ENCODE peak calls at places on chromosomes 2 and 18, in eight cellular contexts. Z is coronary artery, D is mammary epithelial cell, V is AG04449, L is A549, A is heart right ventricle, X is adrenal gland, Y is fibroblast of pulmonary artery. E is an unnamed sample.

GRCh38 chr2:929011-929735 is 21.5 kb upstream of the SNTG2 start:
- DNase-seq in Z (no peak), A (no peak), D (no peak), X (no peak), V (no peak), Y (no peak), L (no peak), E (no peak)

GRCh38 chr2:64652231-64653173 is 1.2 kb downstream of the SERTAD2 start:
- DNase-seq in D (peak), A (peak), Z (no peak), L (peak), V (no peak), Y (peak), X (peak), E (no peak)

GRCh38 chr18:3688682-3689081 is 238.7 kb downstream of the TGIF1 start:
- DNase-seq in X (no peak), V (peak), Z (no peak), L (no peak), D (peak), Y (peak), A (no peak), E (no peak)

GRCh38 chr2:233814436-233814835 is 36.3 kb downstream of the MROH2A start:
- DNase-seq in Z (peak), V (no peak), Y (no peak), D (no peak), A (no peak), X (no peak), L (no peak), E (no peak)

GRCh38 chr2:223047260-223047761 is 4.7 kb upstream of the KCNE4 start:
- DNase-seq in A (no peak), Z (no peak), X (peak), Y (peak), L (no peak), V (peak), D (peak), E (no peak)

GRCh38 chr2:241863021-241863954 is 4.6 kb upstream of the PDCD1 start:
- DNase-seq in V (no peak), Y (peak), D (no peak), X (no peak), L (no peak), A (peak), Z (no peak), E (no peak)

GRCh38 chr2:199460101-199460671 is 2.4 kb upstream of the SATB2 start:
- DNase-seq in L (no peak), Z (no peak), X (no peak), D (peak), V (no peak), A (no peak), Y (peak), E (no peak)

GRCh38 chr2:213609570-213610170 is 325.4 kb downstream of the SPAG16 start:
- DNase-seq in X (no peak), Z (no peak), A (no peak), V (no peak), Y (no peak), D (no peak), L (no peak), E (no peak)

GRCh38 chr2:234289789-234290188 is 207.1 kb downstream of the ARL4C start:
- DNase-seq in L (peak), D (peak), Y (peak), Z (no peak), X (no peak), A (no peak), V (no peak), E (no peak)

GRCh38 chr2:97936199-97936598 is 59.5 kb downstream of the TMEM131 start:
- DNase-seq in A (no peak), Y (no peak), Z (no peak), V (no peak), D (no peak), L (no peak), X (no peak), E (no peak)

GRCh38 chr2:128422571-128422970 is 103.9 kb upstream of the HS6ST1 start:
- DNase-seq in D (peak), X (no peak), Y (peak), Z (peak), V (peak), A (no peak), L (no peak), E (no peak)

GRCh38 chr18:9178557-9178956 is 42.0 kb downstream of the ANKRD12 start:
- DNase-seq in Z (no peak), A (no peak), D (no peak), L (no peak), V (no peak), Y (no peak), X (no peak), E (no peak)

GRCh38 chr2:151306621-151307020 is 17.2 kb upstream of the NMI start:
- DNase-seq in L (no peak), V (peak), A (no peak), X (no peak), Z (no peak), Y (peak), D (peak), E (no peak)

GRCh38 chr18:32093106-32093511 is 1.4 kb downstream of the RNF138 start:
- DNase-seq in A (peak), Y (peak), X (peak), V (no peak), D (peak), L (peak), Z (peak), E (peak)

GRCh38 chr2:162821176-162821575 is 17.4 kb downstream of the KCNH7 start:
- DNase-seq in L (no peak), V (no peak), Y (peak), D (no peak), X (no peak), Z (no peak), A (no peak), E (no peak)

GRCh38 chr2:14826518-14826917 is 194.0 kb downstream of the LRATD1 start:
- DNase-seq in Z (no peak), A (no peak), L (no peak), Y (no peak), V (no peak), X (no peak), D (peak), E (no peak)

GRCh38 chr2:238635637-238636036 is 208.9 kb downstream of the ASB1 start:
- DNase-seq in L (no peak), A (no peak), Y (no peak), V (no peak), X (no peak), D (no peak), Z (peak), E (no peak)

GRCh38 chr2:38598200-38598990 is 4.3 kb downstream of the HNRNPLL start:
- DNase-seq in A (no peak), L (no peak), Z (no peak), V (no peak), Y (no peak), D (no peak), X (no peak), E (no peak)

GRCh38 chr18:48959921-48960920 is 9.5 kb upstream of the SMAD7 start:
- DNase-seq in Y (peak), D (no peak), L (no peak), V (no peak), Z (peak), A (no peak), X (no peak), E (no peak)

GRCh38 chr2:233853353-233853752 is 982 bp downstream of the HJURP start:
- DNase-seq in Z (no peak), X (no peak), V (no peak), D (peak), L (no peak), A (no peak), Y (no peak), E (no peak)

GRCh38 chr2:20013061-20013721 is 723 bp upstream of the MATN3 start:
- DNase-seq in Z (no peak), X (no peak), D (no peak), L (no peak), V (no peak), Y (no peak), A (no peak), E (no peak)

DNA sequence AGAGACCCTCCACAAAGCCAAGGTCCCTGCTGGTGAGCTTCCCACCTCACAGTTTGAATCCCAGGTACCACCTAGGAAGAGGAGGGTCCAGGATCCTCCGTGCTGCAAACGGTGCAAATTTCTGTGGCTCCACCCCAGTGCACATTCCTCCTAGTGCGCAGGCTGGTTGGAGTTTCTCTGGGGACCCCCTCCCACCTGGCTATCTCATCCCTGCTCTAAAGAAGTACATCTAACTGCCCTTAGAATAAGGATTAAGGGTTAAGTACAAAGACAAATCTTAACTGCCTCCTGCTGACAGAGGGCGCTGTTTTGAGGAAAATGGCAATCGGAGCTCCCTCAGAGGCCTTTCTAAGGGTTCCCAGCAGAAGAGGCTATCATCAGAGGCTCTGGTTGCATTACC is 109.6 kb upstream of the FSIP2 start:
- DNase-seq in D (peak), Y (no peak), L (no peak), V (no peak), X (no peak), A (no peak), Z (no peak), E (peak)
- TF ChIP-seq CTCF in D (peak), Y (no peak), L (no peak), V (no peak), X (no peak), A (no peak), Z (no peak), E (peak)

GRCh38 chr2:120906914-120907313 is 171.2 kb downstream of the GLI2 start:
- DNase-seq in Z (no peak), Y (no peak), V (no peak), A (no peak), D (no peak), L (no peak), X (no peak), E (no peak)
- H3K4me3 ChIP-seq in Z (no peak), Y (no peak), V (no peak), A (no peak), D (no peak), L (no peak), X (no peak), E (no peak)

GRCh38 chr2:138094031-138094430 is 129.8 kb downstream of the HNMT start:
- DNase-seq in V (no peak), Z (no peak), L (no peak), X (no peak), Y (no peak), D (no peak), A (no peak), E (no peak)

GRCh38 chr2:138086556-138086955 is 122.3 kb downstream of the HNMT start:
- DNase-seq in D (no peak), X (no peak), L (no peak), A (no peak), Z (no peak), Y (peak), V (peak), E (no peak)

GRCh38 chr2:138093455-138093854 is 129.2 kb downstream of the HNMT start:
- DNase-seq in Y (no peak), V (no peak), Z (no peak), X (no peak), D (no peak), A (no peak), L (no peak), E (no peak)

GRCh38 chr2:138087761-138088602 is 123.7 kb downstream of the HNMT start:
- DNase-seq in A (no peak), Y (no peak), Z (no peak), X (no peak), D (no peak), L (no peak), V (no peak), E (no peak)

GRCh38 chr2:138090330-138090729 is 126.1 kb downstream of the HNMT start:
- DNase-seq in Y (peak), X (no peak), Z (no peak), L (no peak), D (peak), A (no peak), V (peak), E (no peak)
- TF ChIP-seq CTCF in Y (peak), X (peak), Z (no peak), L (peak), D (peak), A (peak), V (peak), E (peak)

DNA sequence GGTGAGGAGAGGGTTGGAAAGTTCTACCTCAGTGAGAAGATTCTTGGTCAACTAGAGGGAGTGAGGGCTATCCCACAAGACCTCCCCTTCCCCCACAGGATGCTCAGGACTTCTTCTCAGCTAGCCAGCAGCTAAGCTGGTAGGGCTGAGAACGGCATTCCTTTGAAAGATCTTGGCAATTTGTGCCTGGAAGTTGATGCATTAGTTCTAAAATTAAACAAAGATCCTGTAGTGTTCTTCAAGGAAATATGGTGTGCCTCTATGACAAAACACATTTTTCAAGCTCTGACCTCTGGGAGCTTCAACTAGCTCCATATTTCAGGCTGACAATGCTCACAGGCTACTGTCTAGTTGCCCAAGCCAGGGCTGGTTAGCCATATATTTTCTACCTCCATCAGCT is 2.3 kb downstream of the LYPD1 start:
- DNase-seq in A (no peak), D (no peak), X (no peak), Z (no peak), L (no peak), Y (no peak), V (no peak), E (no peak)
- H3K4me3 ChIP-seq in A (no peak), D (no peak), X (no peak), Z (no peak), L (no peak), Y (no peak), V (peak), E (no peak)